ENCODE peak calls at places on chromosome 4, in eight cellular contexts. One of them, this sample, is unnamed.
A peak's percentile ranks its signal among the peaks of the same experiment; 100 is the strongest.

GRCh38 chr4:185229021-185229818 is 19.8 kb downstream of the SNX25 start:
- DNase-seq in left ventricle myocardium inferior: no peak
- DNase-seq in EL: no peak
- DNase-seq in type B pancreatic cell: no peak
- DNase-seq in left colon: no peak
- DNase-seq in H9: no peak
- DNase-seq in activated T-helper 1 cell treated with Interleukin-2 at 50 U/mL for 16 hours: no peak
- DNase-seq in HAP-1: no peak
- DNase-seq in this sample: no peak

GRCh38 chr4:95531141-95531540 is 17.6 kb downstream of the UNC5C start:
- DNase-seq in left ventricle myocardium inferior: no peak
- DNase-seq in EL: no peak
- DNase-seq in type B pancreatic cell: no peak
- DNase-seq in left colon: no peak
- DNase-seq in H9: no peak
- DNase-seq in activated T-helper 1 cell treated with Interleukin-2 at 50 U/mL for 16 hours: no peak
- DNase-seq in HAP-1: no peak
- DNase-seq in this sample: no peak

GRCh38 chr4:84582988-84583870 is at the start of gene CDS1:
- DNase-seq in left ventricle myocardium inferior: peak; percentile 14
- DNase-seq in EL: peak; percentile 7
- DNase-seq in type B pancreatic cell: peak; percentile 69
- DNase-seq in left colon: peak; percentile 81
- DNase-seq in H9: peak; percentile 59
- DNase-seq in activated T-helper 1 cell treated with Interleukin-2 at 50 U/mL for 16 hours: peak; percentile 0
- DNase-seq in HAP-1: peak; percentile 63
- DNase-seq in this sample: no peak

GRCh38 chr4:133247861-133248260 is 98.8 kb downstream of the PCDH10 start:
- DNase-seq in left ventricle myocardium inferior: no peak
- DNase-seq in EL: no peak
- DNase-seq in type B pancreatic cell: no peak
- DNase-seq in left colon: no peak
- DNase-seq in H9: no peak
- DNase-seq in activated T-helper 1 cell treated with Interleukin-2 at 50 U/mL for 16 hours: no peak
- DNase-seq in HAP-1: no peak
- DNase-seq in this sample: no peak

GRCh38 chr4:140185725-140186124 is 31.7 kb upstream of the MAML3 start:
- DNase-seq in left ventricle myocardium inferior: no peak
- DNase-seq in EL: no peak
- DNase-seq in type B pancreatic cell: no peak
- DNase-seq in left colon: no peak
- DNase-seq in H9: no peak
- DNase-seq in activated T-helper 1 cell treated with Interleukin-2 at 50 U/mL for 16 hours: no peak
- DNase-seq in HAP-1: no peak
- DNase-seq in this sample: no peak

GRCh38 chr4:90190510-90190909 is 63.3 kb downstream of the CCSER1 start:
- DNase-seq in left ventricle myocardium inferior: no peak
- DNase-seq in EL: no peak
- DNase-seq in type B pancreatic cell: no peak
- DNase-seq in left colon: no peak
- DNase-seq in H9: no peak
- DNase-seq in activated T-helper 1 cell treated with Interleukin-2 at 50 U/mL for 16 hours: no peak
- DNase-seq in HAP-1: peak; percentile 40
- DNase-seq in this sample: no peak

GRCh38 chr4:118877797-118878196 is 10.9 kb upstream of the SYNPO2 start:
- DNase-seq in left ventricle myocardium inferior: no peak
- DNase-seq in EL: no peak
- DNase-seq in type B pancreatic cell: no peak
- DNase-seq in left colon: no peak
- DNase-seq in H9: no peak
- DNase-seq in activated T-helper 1 cell treated with Interleukin-2 at 50 U/mL for 16 hours: no peak
- DNase-seq in HAP-1: no peak
- DNase-seq in this sample: no peak

GRCh38 chr4:94181815-94182214 is 25.9 kb upstream of the SMARCAD1 start:
- DNase-seq in left ventricle myocardium inferior: no peak
- DNase-seq in EL: no peak
- DNase-seq in type B pancreatic cell: no peak
- DNase-seq in left colon: no peak
- DNase-seq in H9: no peak
- DNase-seq in activated T-helper 1 cell treated with Interleukin-2 at 50 U/mL for 16 hours: no peak
- DNase-seq in HAP-1: no peak
- DNase-seq in this sample: no peak

GRCh38 chr4:25234390-25235367 is 846 bp downstream of the PI4K2B start:
- DNase-seq in left ventricle myocardium inferior: peak; percentile 39
- DNase-seq in EL: peak; percentile 83
- DNase-seq in type B pancreatic cell: peak; percentile 70
- DNase-seq in left colon: no peak
- DNase-seq in H9: peak; percentile 44
- DNase-seq in activated T-helper 1 cell treated with Interleukin-2 at 50 U/mL for 16 hours: peak; percentile 9
- DNase-seq in HAP-1: peak; percentile 54
- DNase-seq in this sample: peak; percentile 81

GRCh38 chr4:102867278-102868152 is 1.3 kb upstream of the CISD2 start:
- DNase-seq in left ventricle myocardium inferior: no peak
- DNase-seq in EL: no peak
- DNase-seq in type B pancreatic cell: no peak
- DNase-seq in left colon: no peak
- DNase-seq in H9: no peak
- DNase-seq in activated T-helper 1 cell treated with Interleukin-2 at 50 U/mL for 16 hours: no peak
- DNase-seq in HAP-1: peak; percentile 38
- DNase-seq in this sample: no peak

GRCh38 chr4:41329361-41329760 is 72.6 kb downstream of the UCHL1 start:
- DNase-seq in left ventricle myocardium inferior: no peak
- DNase-seq in EL: no peak
- DNase-seq in type B pancreatic cell: no peak
- DNase-seq in left colon: no peak
- DNase-seq in H9: no peak
- DNase-seq in activated T-helper 1 cell treated with Interleukin-2 at 50 U/mL for 16 hours: no peak
- DNase-seq in HAP-1: no peak
- DNase-seq in this sample: no peak

GRCh38 chr4:19961092-19961491 is 290.6 kb upstream of the SLIT2 start:
- DNase-seq in left ventricle myocardium inferior: no peak
- DNase-seq in EL: peak; percentile 90
- DNase-seq in type B pancreatic cell: no peak
- DNase-seq in left colon: no peak
- DNase-seq in H9: no peak
- DNase-seq in activated T-helper 1 cell treated with Interleukin-2 at 50 U/mL for 16 hours: no peak
- DNase-seq in HAP-1: no peak
- DNase-seq in this sample: peak; percentile 86

GRCh38 chr4:17385403-17385802 is 126.5 kb downstream of the QDPR start:
- DNase-seq in left ventricle myocardium inferior: no peak
- DNase-seq in EL: peak; percentile 63
- DNase-seq in type B pancreatic cell: no peak
- DNase-seq in left colon: no peak
- DNase-seq in H9: no peak
- DNase-seq in activated T-helper 1 cell treated with Interleukin-2 at 50 U/mL for 16 hours: no peak
- DNase-seq in HAP-1: no peak
- DNase-seq in this sample: peak; percentile 50

GRCh38 chr4:101414496-101414895 is 67.2 kb upstream of the PPP3CA start:
- DNase-seq in left ventricle myocardium inferior: no peak
- DNase-seq in EL: no peak
- DNase-seq in type B pancreatic cell: no peak
- DNase-seq in left colon: no peak
- DNase-seq in H9: no peak
- DNase-seq in activated T-helper 1 cell treated with Interleukin-2 at 50 U/mL for 16 hours: no peak
- DNase-seq in HAP-1: no peak
- DNase-seq in this sample: no peak

GRCh38 chr4:185479507-185479971 is 8.0 kb upstream of the CCDC110 start:
- DNase-seq in left ventricle myocardium inferior: no peak
- DNase-seq in EL: no peak
- DNase-seq in type B pancreatic cell: no peak
- DNase-seq in left colon: no peak
- DNase-seq in H9: no peak
- DNase-seq in activated T-helper 1 cell treated with Interleukin-2 at 50 U/mL for 16 hours: no peak
- DNase-seq in HAP-1: no peak
- DNase-seq in this sample: no peak

GRCh38 chr4:160238790-160239189 is 1135.9 kb downstream of the RAPGEF2 start:
- DNase-seq in left ventricle myocardium inferior: no peak
- DNase-seq in EL: no peak
- DNase-seq in type B pancreatic cell: no peak
- DNase-seq in left colon: no peak
- DNase-seq in H9: no peak
- DNase-seq in activated T-helper 1 cell treated with Interleukin-2 at 50 U/mL for 16 hours: no peak
- DNase-seq in HAP-1: no peak
- DNase-seq in this sample: no peak

GRCh38 chr4:90445380-90445779 is 318.2 kb downstream of the CCSER1 start:
- DNase-seq in left ventricle myocardium inferior: no peak
- DNase-seq in EL: no peak
- DNase-seq in type B pancreatic cell: no peak
- DNase-seq in left colon: no peak
- DNase-seq in H9: no peak
- DNase-seq in activated T-helper 1 cell treated with Interleukin-2 at 50 U/mL for 16 hours: no peak
- DNase-seq in HAP-1: no peak
- DNase-seq in this sample: no peak

GRCh38 chr4:95644417-95644816 is 95.6 kb upstream of the UNC5C start:
- DNase-seq in left ventricle myocardium inferior: no peak
- DNase-seq in EL: no peak
- DNase-seq in type B pancreatic cell: no peak
- DNase-seq in left colon: no peak
- DNase-seq in H9: no peak
- DNase-seq in activated T-helper 1 cell treated with Interleukin-2 at 50 U/mL for 16 hours: no peak
- DNase-seq in HAP-1: no peak
- DNase-seq in this sample: no peak

GRCh38 chr4:142960867-142961644 is 115.0 kb upstream of the INPP4B start:
- DNase-seq in left ventricle myocardium inferior: no peak
- DNase-seq in EL: no peak
- DNase-seq in type B pancreatic cell: no peak
- DNase-seq in left colon: no peak
- DNase-seq in H9: no peak
- DNase-seq in activated T-helper 1 cell treated with Interleukin-2 at 50 U/mL for 16 hours: no peak
- DNase-seq in HAP-1: no peak
- DNase-seq in this sample: no peak

GRCh38 chr4:129326810-129327209 is 230.9 kb downstream of the C4orf33 start:
- DNase-seq in left ventricle myocardium inferior: no peak
- DNase-seq in EL: no peak
- DNase-seq in type B pancreatic cell: no peak
- DNase-seq in left colon: no peak
- DNase-seq in H9: no peak
- DNase-seq in activated T-helper 1 cell treated with Interleukin-2 at 50 U/mL for 16 hours: no peak
- DNase-seq in HAP-1: no peak
- DNase-seq in this sample: no peak

GRCh38 chr4:138199568-138200235 is 42.4 kb downstream of the SLC7A11 start:
- DNase-seq in left ventricle myocardium inferior: no peak
- DNase-seq in EL: no peak
- DNase-seq in type B pancreatic cell: no peak
- DNase-seq in left colon: peak; percentile 63
- DNase-seq in H9: no peak
- DNase-seq in activated T-helper 1 cell treated with Interleukin-2 at 50 U/mL for 16 hours: no peak
- DNase-seq in HAP-1: no peak
- DNase-seq in this sample: peak; percentile 33

GRCh38 chr4:175298119-175298518 is 380.0 kb downstream of the ADAM29 start:
- DNase-seq in left ventricle myocardium inferior: no peak
- DNase-seq in EL: peak; percentile 14
- DNase-seq in type B pancreatic cell: no peak
- DNase-seq in left colon: no peak
- DNase-seq in H9: no peak
- DNase-seq in activated T-helper 1 cell treated with Interleukin-2 at 50 U/mL for 16 hours: no peak
- DNase-seq in HAP-1: no peak
- DNase-seq in this sample: peak; percentile 74

GRCh38 chr4:74997942-74998341 is 65.0 kb downstream of the PARM1 start:
- DNase-seq in left ventricle myocardium inferior: no peak
- DNase-seq in EL: no peak
- DNase-seq in type B pancreatic cell: no peak
- DNase-seq in left colon: no peak
- DNase-seq in H9: no peak
- DNase-seq in activated T-helper 1 cell treated with Interleukin-2 at 50 U/mL for 16 hours: no peak
- DNase-seq in HAP-1: no peak
- DNase-seq in this sample: no peak

GRCh38 chr4:184262901-184263300 is 45.2 kb upstream of the ENPP6 start:
- DNase-seq in left ventricle myocardium inferior: no peak
- DNase-seq in EL: peak; percentile 26
- DNase-seq in type B pancreatic cell: no peak
- DNase-seq in left colon: no peak
- DNase-seq in H9: no peak
- DNase-seq in activated T-helper 1 cell treated with Interleukin-2 at 50 U/mL for 16 hours: no peak
- DNase-seq in HAP-1: no peak
- DNase-seq in this sample: peak; percentile 53

GRCh38 chr4:6538586-6538985 is 36.4 kb upstream of the MAN2B2 start:
- DNase-seq in left ventricle myocardium inferior: no peak
- DNase-seq in EL: no peak
- DNase-seq in type B pancreatic cell: no peak
- DNase-seq in left colon: no peak
- DNase-seq in H9: no peak
- DNase-seq in activated T-helper 1 cell treated with Interleukin-2 at 50 U/mL for 16 hours: no peak
- DNase-seq in HAP-1: no peak
- DNase-seq in this sample: no peak

GRCh38 chr4:1380368-1381151 is 25.7 kb downstream of the NKX1-1 start:
- DNase-seq in left ventricle myocardium inferior: peak; percentile 8
- DNase-seq in EL: no peak
- DNase-seq in type B pancreatic cell: no peak
- DNase-seq in left colon: no peak
- DNase-seq in H9: no peak
- DNase-seq in activated T-helper 1 cell treated with Interleukin-2 at 50 U/mL for 16 hours: no peak
- DNase-seq in HAP-1: no peak
- DNase-seq in this sample: no peak

GRCh38 chr4:164731827-164732474 is 22.0 kb upstream of the SMIM31 start:
- DNase-seq in left ventricle myocardium inferior: peak; percentile 14
- DNase-seq in EL: peak; percentile 27
- DNase-seq in type B pancreatic cell: peak; percentile 69
- DNase-seq in left colon: no peak
- DNase-seq in H9: peak; percentile 52
- DNase-seq in activated T-helper 1 cell treated with Interleukin-2 at 50 U/mL for 16 hours: no peak
- DNase-seq in HAP-1: peak; percentile 80
- DNase-seq in this sample: peak; percentile 28

This sample was measured in IMR-90.